ENCODE peak calls at places on chromosomes 1 and 21, in nine cellular contexts. P, H, Y, R, J, O, B, F and S are unnamed samples.

GRCh38 chr21:16569679-16570078 is 839.9 kb downstream of the USP25 start:
- DNase-seq in P (no peak), H (no peak), Y (no peak), R (peak; percentile 52), J (no peak), O (no peak), B (no peak), F (no peak), S (no peak)

GRCh38 chr1:92822907-92823306 is 8.9 kb upstream of the RPL5 start:
- DNase-seq in P (no peak), H (no peak), Y (peak; percentile 73), R (peak; percentile 77), J (no peak), O (no peak), B (no peak), F (no peak), S (no peak)

GRCh38 chr1:172108494-172108893 is 267.2 kb downstream of the DNM3 start:
- DNase-seq in P (no peak), H (no peak), Y (no peak), R (peak; percentile 51), J (no peak), O (no peak), B (no peak), F (no peak), S (no peak)

GRCh38 chr1:195831789-195832188 is 776.5 kb downstream of the KCNT2 start:
- DNase-seq in P (no peak), H (no peak), Y (no peak), R (no peak), J (no peak), O (no peak), B (no peak), F (no peak), S (no peak)

GRCh38 chr1:40931601-40932000 is 47.9 kb upstream of the CTPS1 start:
- DNase-seq in P (no peak), H (no peak), Y (no peak), R (no peak), J (no peak), O (no peak), B (no peak), F (no peak), S (no peak)

GRCh38 chr1:92877792-92878191 is 46.0 kb downstream of the RPL5 start:
- DNase-seq in P (no peak), H (no peak), Y (no peak), R (no peak), J (no peak), O (no peak), B (no peak), F (no peak), S (peak; percentile 17)

GRCh38 chr1:38062361-38063288 is 16.0 kb upstream of the POU3F1 start:
- DNase-seq in P (no peak), H (peak; percentile 75), Y (no peak), R (no peak), J (no peak), O (no peak), B (no peak), F (no peak), S (no peak)

GRCh38 chr1:30085814-30086770 is 637.3 kb downstream of the MATN1 start:
- DNase-seq in P (peak; percentile 92), H (peak; percentile 56), Y (peak; percentile 60), R (peak; percentile 30), J (no peak), O (peak; percentile 68), B (no peak), F (peak; percentile 50), S (peak; percentile 55)

GRCh38 chr1:172421974-172422604 is 1.6 kb downstream of the C1orf105 start:
- DNase-seq in P (no peak), H (no peak), Y (peak; percentile 33), R (no peak), J (no peak), O (peak; percentile 30), B (no peak), F (no peak), S (no peak)

GRCh38 chr1:214912127-214912526 is 170.4 kb upstream of the KCNK2 start:
- DNase-seq in P (no peak), H (no peak), Y (no peak), R (no peak), J (no peak), O (no peak), B (no peak), F (no peak), S (no peak)

GRCh38 chr21:41598561-41599511 is 90.9 kb upstream of the TMPRSS2 start:
- DNase-seq in P (peak; percentile 45), H (no peak), Y (peak; percentile 16), R (no peak), J (no peak), O (no peak), B (no peak), F (no peak), S (no peak)

GRCh38 chr1:25651036-25651640 is 34.5 kb downstream of the MAN1C1 start:
- DNase-seq in P (no peak), H (no peak), Y (no peak), R (no peak), J (no peak), O (no peak), B (no peak), F (no peak), S (no peak)

GRCh38 chr1:228004887-228005462 is 1.8 kb upstream of the WNT3A start:
- DNase-seq in P (peak; percentile 28), H (no peak), Y (no peak), R (no peak), J (no peak), O (peak; percentile 4), B (no peak), F (no peak), S (no peak)

GRCh38 chr1:155794605-155795265 is 62.3 kb downstream of the GON4L start:
- DNase-seq in P (no peak), H (no peak), Y (no peak), R (peak; percentile 6), J (no peak), O (no peak), B (no peak), F (no peak), S (no peak)

GRCh38 chr1:67532452-67533216 is 102.4 kb upstream of the SERBP1 start:
- DNase-seq in P (no peak), H (peak; percentile 17), Y (peak; percentile 92), R (peak; percentile 82), J (no peak), O (no peak), B (peak; percentile 69), F (no peak), S (peak; percentile 51)

GRCh38 chr1:63891211-63891610 is 117.4 kb downstream of the ROR1 start:
- DNase-seq in P (no peak), H (no peak), Y (no peak), R (no peak), J (no peak), O (no peak), B (no peak), F (no peak), S (no peak)

GRCh38 chr1:66331641-66332523 is 202.1 kb upstream of the SGIP1 start:
- DNase-seq in P (peak; percentile 86), H (no peak), Y (peak; percentile 94), R (peak; percentile 91), J (peak; percentile 23), O (peak; percentile 68), B (peak; percentile 34), F (peak; percentile 43), S (no peak)

GRCh38 chr21:36124395-36124794 is 10.5 kb upstream of the CBR3 start:
- DNase-seq in P (no peak), H (no peak), Y (no peak), R (no peak), J (no peak), O (no peak), B (no peak), F (no peak), S (no peak)

GRCh38 chr1:230327892-230328284 is 98.2 kb downstream of the PGBD5 start:
- DNase-seq in P (no peak), H (no peak), Y (no peak), R (peak; percentile 34), J (no peak), O (no peak), B (peak; percentile 71), F (peak; percentile 39), S (peak; percentile 56)

GRCh38 chr1:114196992-114197907 is 43.6 kb upstream of the SYT6 start:
- DNase-seq in P (no peak), H (no peak), Y (no peak), R (no peak), J (no peak), O (no peak), B (no peak), F (no peak), S (no peak)

GRCh38 chr1:1669468-1670440 is 10.9 kb upstream of the CDK11B start:
- DNase-seq in P (peak; percentile 73), H (no peak), Y (no peak), R (no peak), J (no peak), O (no peak), B (no peak), F (no peak), S (no peak)

GRCh38 chr1:226405411-226405988 is 2.4 kb downstream of the PARP1 start:
- DNase-seq in P (no peak), H (no peak), Y (no peak), R (no peak), J (no peak), O (no peak), B (no peak), F (peak; percentile 12), S (peak; percentile 61)

GRCh38 chr1:116374340-116375164 is 1.5 kb downstream of the ATP1A1 start:
- DNase-seq in P (no peak), H (no peak), Y (no peak), R (no peak), J (peak; percentile 39), O (no peak), B (no peak), F (peak; percentile 19), S (no peak)

GRCh38 chr1:9241891-9242290 is 7.3 kb downstream of the H6PD start:
- DNase-seq in P (peak; percentile 64), H (no peak), Y (no peak), R (no peak), J (no peak), O (no peak), B (no peak), F (no peak), S (no peak)

GRCh38 chr21:23740463-23740862 is 1866.8 kb downstream of the MRPL39 start:
- DNase-seq in P (no peak), H (no peak), Y (no peak), R (no peak), J (no peak), O (no peak), B (no peak), F (no peak), S (no peak)

GRCh38 chr1:85546748-85547147 is 33.8 kb upstream of the CCN1 start:
- DNase-seq in P (no peak), H (no peak), Y (no peak), R (no peak), J (no peak), O (no peak), B (no peak), F (no peak), S (no peak)

GRCh38 chr1:235074335-235075120 is 54.1 kb downstream of the TOMM20 start:
- DNase-seq in P (no peak), H (peak; percentile 72), Y (peak; percentile 49), R (peak; percentile 63), J (no peak), O (peak; percentile 44), B (no peak), F (peak; percentile 67), S (peak; percentile 58)

GRCh38 chr21:15539376-15539775 is 190.4 kb upstream of the USP25 start:
- DNase-seq in P (no peak), H (no peak), Y (no peak), R (no peak), J (no peak), O (no peak), B (no peak), F (no peak), S (no peak)

GRCh38 chr1:160410412-160411005 is 10.1 kb downstream of the VANGL2 start:
- DNase-seq in P (no peak), H (no peak), Y (peak; percentile 46), R (no peak), J (no peak), O (no peak), B (no peak), F (no peak), S (no peak)

GRCh38 chr1:204032642-204033235 is 40.2 kb upstream of the SOX13 start:
- DNase-seq in P (no peak), H (no peak), Y (no peak), R (no peak), J (no peak), O (no peak), B (no peak), F (no peak), S (no peak)

GRCh38 chr1:145886811-145887210 is 1.1 kb upstream of the ANKRD35 start:
- DNase-seq in P (no peak), H (no peak), Y (no peak), R (no peak), J (no peak), O (no peak), B (no peak), F (no peak), S (no peak)